ENCODE peak calls at places on chromosomes 6 and 20, in six cellular contexts. One of them, this sample, is unnamed.

GRCh38 chr20:41137412-41138216 is at the start of gene PLCG1:
- DNase-seq in anterior cingulate cortex: peak
- DNase-seq in nephron progenitor cell: peak
- DNase-seq in EH: peak
- DNase-seq in OCI-M1: peak
- DNase-seq in iPS DF 19.7: no peak
- DNase-seq in this sample: peak

GRCh38 chr6:161918154-161918553 is 644.3 kb upstream of the AGPAT4 start:
- DNase-seq in anterior cingulate cortex: no peak
- DNase-seq in nephron progenitor cell: no peak
- DNase-seq in EH: no peak
- DNase-seq in OCI-M1: no peak
- DNase-seq in iPS DF 19.7: no peak
- DNase-seq in this sample: no peak

GRCh38 chr6:14732845-14733757 is 512.8 kb upstream of the JARID2 start:
- DNase-seq in anterior cingulate cortex: no peak
- DNase-seq in nephron progenitor cell: no peak
- DNase-seq in EH: peak
- DNase-seq in OCI-M1: no peak
- DNase-seq in iPS DF 19.7: peak
- DNase-seq in this sample: no peak

GRCh38 chr20:32848846-32849245 is 9.9 kb upstream of the EFCAB8 start:
- DNase-seq in anterior cingulate cortex: no peak
- DNase-seq in nephron progenitor cell: no peak
- DNase-seq in EH: no peak
- DNase-seq in OCI-M1: no peak
- DNase-seq in iPS DF 19.7: no peak
- DNase-seq in this sample: no peak

GRCh38 chr6:154916857-154917256 is 78.3 kb upstream of the TIAM2 start:
- DNase-seq in anterior cingulate cortex: no peak
- DNase-seq in nephron progenitor cell: no peak
- DNase-seq in EH: no peak
- DNase-seq in OCI-M1: peak
- DNase-seq in iPS DF 19.7: no peak
- DNase-seq in this sample: no peak

GRCh38 chr6:119575721-119576120 is 226.2 kb upstream of the MAN1A1 start:
- DNase-seq in anterior cingulate cortex: no peak
- DNase-seq in nephron progenitor cell: no peak
- DNase-seq in EH: peak
- DNase-seq in OCI-M1: peak
- DNase-seq in iPS DF 19.7: no peak
- DNase-seq in this sample: no peak

GRCh38 chr6:82270791-82271392 is 23.3 kb upstream of the IBTK start:
- DNase-seq in anterior cingulate cortex: no peak
- DNase-seq in nephron progenitor cell: no peak
- DNase-seq in EH: peak
- DNase-seq in OCI-M1: peak
- DNase-seq in iPS DF 19.7: no peak
- DNase-seq in this sample: no peak

GRCh38 chr6:134145786-134146185 is 93.4 kb upstream of the SLC2A12 start:
- DNase-seq in anterior cingulate cortex: no peak
- DNase-seq in nephron progenitor cell: no peak
- DNase-seq in EH: peak
- DNase-seq in OCI-M1: peak
- DNase-seq in iPS DF 19.7: no peak
- DNase-seq in this sample: no peak

GRCh38 chr20:19482726-19483125 is 270.3 kb downstream of the SLC24A3 start:
- DNase-seq in anterior cingulate cortex: no peak
- DNase-seq in nephron progenitor cell: no peak
- DNase-seq in EH: no peak
- DNase-seq in OCI-M1: no peak
- DNase-seq in iPS DF 19.7: no peak
- DNase-seq in this sample: no peak

GRCh38 chr20:361562-361961 is 14.7 kb downstream of the NRSN2 start:
- DNase-seq in anterior cingulate cortex: no peak
- DNase-seq in nephron progenitor cell: no peak
- DNase-seq in EH: no peak
- DNase-seq in OCI-M1: no peak
- DNase-seq in iPS DF 19.7: no peak
- DNase-seq in this sample: no peak

GRCh38 chr6:33761922-33762629 is 15.4 kb upstream of the IP6K3 start:
- DNase-seq in anterior cingulate cortex: peak
- DNase-seq in nephron progenitor cell: peak
- DNase-seq in EH: peak
- DNase-seq in OCI-M1: peak
- DNase-seq in iPS DF 19.7: no peak
- DNase-seq in this sample: peak

GRCh38 chr6:20711518-20711917 is 177.3 kb downstream of the CDKAL1 start:
- DNase-seq in anterior cingulate cortex: no peak
- DNase-seq in nephron progenitor cell: no peak
- DNase-seq in EH: peak
- DNase-seq in OCI-M1: peak
- DNase-seq in iPS DF 19.7: no peak
- DNase-seq in this sample: no peak

GRCh38 chr6:137309078-137309762 is 90.0 kb upstream of the IFNGR1 start:
- DNase-seq in anterior cingulate cortex: peak
- DNase-seq in nephron progenitor cell: peak
- DNase-seq in EH: peak
- DNase-seq in OCI-M1: peak
- DNase-seq in iPS DF 19.7: no peak
- DNase-seq in this sample: peak

GRCh38 chr6:13915566-13916229 is 9.1 kb upstream of the RNF182 start:
- DNase-seq in anterior cingulate cortex: peak
- DNase-seq in nephron progenitor cell: no peak
- DNase-seq in EH: no peak
- DNase-seq in OCI-M1: no peak
- DNase-seq in iPS DF 19.7: no peak
- DNase-seq in this sample: no peak

GRCh38 chr6:157637941-157638340 is 185.1 kb upstream of the SNX9 start:
- DNase-seq in anterior cingulate cortex: no peak
- DNase-seq in nephron progenitor cell: no peak
- DNase-seq in EH: no peak
- DNase-seq in OCI-M1: no peak
- DNase-seq in iPS DF 19.7: no peak
- DNase-seq in this sample: no peak

GRCh38 chr6:161439093-161439492 is 165.2 kb upstream of the AGPAT4 start:
- DNase-seq in anterior cingulate cortex: peak
- DNase-seq in nephron progenitor cell: no peak
- DNase-seq in EH: peak
- DNase-seq in OCI-M1: peak
- DNase-seq in iPS DF 19.7: no peak
- DNase-seq in this sample: no peak

GRCh38 chr20:1331101-1331500 is 2.2 kb upstream of the SDCBP2 start:
- DNase-seq in anterior cingulate cortex: no peak
- DNase-seq in nephron progenitor cell: no peak
- DNase-seq in EH: no peak
- DNase-seq in OCI-M1: no peak
- DNase-seq in iPS DF 19.7: no peak
- DNase-seq in this sample: peak

GRCh38 chr6:3355358-3356055 is 96.8 kb downstream of the PSMG4 start:
- DNase-seq in anterior cingulate cortex: peak
- DNase-seq in nephron progenitor cell: no peak
- DNase-seq in EH: peak
- DNase-seq in OCI-M1: peak
- DNase-seq in iPS DF 19.7: no peak
- DNase-seq in this sample: no peak

This sample was measured in H1.